ENCODE peak calls at places on chromosome 2, in ten cellular contexts. B is CD8-positive, alpha-beta memory T cell; U is H9; R is mammary epithelial cell; G is lung; P is RWPE2; C is stomach; H is psoas muscle; T is heart left ventricle; I is prostate gland. J is an unnamed sample.

GRCh38 chr2:193461431-193461946 is 1266.8 kb upstream of the TMEFF2 start:
- DNase-seq in T (no peak), P (no peak), H (no peak), U (no peak), R (no peak), G (no peak), C (no peak), B (no peak), I (no peak), J (peak)

GRCh38 chr2:37877457-37878315 is 47.4 kb upstream of the RMDN2 start:
- DNase-seq in U (no peak), C (no peak), B (peak), G (no peak), I (peak), H (no peak), R (peak), T (no peak), P (no peak), J (peak)

GRCh38 chr2:54581326-54582039 is 125.4 kb downstream of the SPTBN1 start:
- DNase-seq in U (no peak), H (no peak), P (no peak), G (no peak), I (no peak), B (no peak), R (no peak), C (no peak), T (no peak), J (no peak)

GRCh38 chr2:138239902-138240595 is 261.5 kb upstream of the SPOPL start:
- DNase-seq in C (no peak), I (no peak), T (no peak), B (no peak), R (no peak), H (no peak), U (no peak), G (no peak), P (no peak), J (no peak)

GRCh38 chr2:44943031-44943692 is 1.7 kb downstream of the SIX3 start:
- DNase-seq in G (no peak), T (no peak), H (no peak), U (no peak), R (no peak), C (no peak), B (no peak), P (peak), I (no peak), J (no peak)

GRCh38 chr2:234587341-234588053 is 90.6 kb upstream of the ARL4C start:
- DNase-seq in H (no peak), C (no peak), P (no peak), U (no peak), R (no peak), B (no peak), I (no peak), T (no peak), G (no peak), J (no peak)

GRCh38 chr2:177422271-177422670 is 29.7 kb downstream of the AGPS start:
- DNase-seq in I (no peak), T (no peak), R (no peak), G (no peak), C (no peak), H (no peak), U (no peak), P (no peak), B (no peak), J (no peak)

GRCh38 chr2:195658541-195658890 is 1.5 kb downstream of the SLC39A10 start:
- DNase-seq in I (peak), H (no peak), C (no peak), T (no peak), P (no peak), G (no peak), R (peak), B (peak), U (no peak), J (peak)

GRCh38 chr2:229519655-229520054 is 194.7 kb downstream of the DNER start:
- DNase-seq in B (no peak), T (no peak), I (no peak), R (no peak), C (no peak), P (no peak), U (no peak), H (no peak), G (no peak), J (peak)

GRCh38 chr2:137896467-137896866 is 67.8 kb upstream of the HNMT start:
- DNase-seq in C (no peak), R (no peak), G (no peak), B (no peak), U (no peak), T (no peak), P (no peak), H (no peak), I (no peak), J (no peak)

GRCh38 chr2:127943186-127943585 is 57.4 kb upstream of the AMMECR1L start:
- DNase-seq in U (no peak), G (no peak), I (no peak), R (no peak), H (no peak), B (no peak), C (no peak), P (no peak), T (no peak), J (peak)

GRCh38 chr2:240460243-240460630 is 24.8 kb downstream of the GPC1 start:
- DNase-seq in B (no peak), R (no peak), H (no peak), U (no peak), T (peak), I (no peak), G (no peak), P (no peak), C (no peak), J (no peak)

GRCh38 chr2:179826297-179826696 is 35.1 kb downstream of the ZNF385B start:
- DNase-seq in G (no peak), H (no peak), P (no peak), I (no peak), U (no peak), T (no peak), B (no peak), R (no peak), C (no peak), J (no peak)
- H3K27ac ChIP-seq in G (no peak), H (no peak), P (no peak), I (no peak), U (no peak), T (no peak), B (no peak), R (no peak), C (no peak), J (no peak)

GRCh38 chr2:46382331-46383112 is 85.3 kb downstream of the EPAS1 start:
- DNase-seq in B (no peak), U (peak), R (no peak), T (no peak), G (no peak), P (no peak), I (no peak), C (no peak), H (no peak), J (no peak)

GRCh38 chr2:46381871-46382270 is 84.7 kb downstream of the EPAS1 start:
- DNase-seq in B (no peak), T (no peak), P (no peak), I (no peak), U (peak), H (no peak), G (no peak), C (no peak), R (no peak), J (no peak)

GRCh38 chr2:46384457-46384815 is 87.2 kb downstream of the EPAS1 start:
- DNase-seq in G (peak), H (no peak), R (no peak), C (no peak), B (no peak), P (no peak), T (no peak), I (no peak), U (peak), J (no peak)

GRCh38 chr2:46383784-46384456 is 86.7 kb downstream of the EPAS1 start:
- DNase-seq in I (no peak), T (no peak), C (no peak), B (no peak), R (no peak), G (peak), U (peak), P (no peak), H (no peak), J (no peak)

DNA sequence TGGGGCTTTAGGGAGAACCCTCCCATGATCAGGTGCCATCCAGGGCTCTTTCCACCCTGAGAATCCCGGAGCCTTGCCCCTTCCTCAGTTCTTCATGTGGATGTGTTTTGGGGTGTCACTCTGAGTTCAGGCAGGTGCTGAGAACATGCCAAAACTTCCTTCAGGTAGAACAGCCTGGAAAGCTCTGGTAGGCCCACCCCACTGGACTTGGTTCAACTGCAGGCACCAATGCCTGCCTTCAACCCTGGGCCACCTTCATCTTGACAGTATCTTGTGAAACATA is 85.8 kb downstream of the EPAS1 start:
- DNase-seq in C (no peak), G (no peak), U (no peak), I (no peak), T (no peak), H (no peak), R (no peak), B (no peak), P (no peak), J (no peak)
- H3K27ac ChIP-seq in C (no peak), G (no peak), U (no peak), I (no peak), T (no peak), H (no peak), R (no peak), B (no peak), P (no peak), J (no peak)

GRCh38 chr2:158112971-158113370 is 11.3 kb downstream of the UPP2 start:
- DNase-seq in U (no peak), B (no peak), P (no peak), I (no peak), G (no peak), C (no peak), T (no peak), H (no peak), R (no peak), J (no peak)

GRCh38 chr2:158115202-158115783 is 13.6 kb downstream of the UPP2 start:
- DNase-seq in B (no peak), R (peak), T (no peak), P (no peak), H (no peak), U (no peak), C (no peak), I (no peak), G (no peak), J (peak)

GRCh38 chr2:158113896-158114295 is 12.2 kb downstream of the UPP2 start:
- DNase-seq in P (no peak), I (no peak), B (no peak), C (no peak), G (no peak), T (no peak), H (no peak), R (peak), U (no peak), J (peak)
- H3K27ac ChIP-seq in P (no peak), I (no peak), B (no peak), C (no peak), G (no peak), T (no peak), H (no peak), R (no peak), U (no peak), J (no peak)

GRCh38 chr2:190409616-190410015 is 1.5 kb downstream of the MFSD6 start:
- DNase-seq in G (no peak), T (no peak), C (no peak), B (no peak), R (no peak), U (no peak), H (no peak), I (no peak), P (no peak), J (no peak)
- H3K27ac ChIP-seq in G (no peak), T (peak), C (peak), B (peak), R (no peak), U (no peak), H (no peak), I (peak), P (no peak), J (no peak)

J was measured in foreskin keratinocyte.